ENCODE peak calls at places on chromosomes 3 and 15, in seven cellular contexts. One of them, this sample, is unnamed.

GRCh38 chr3:75886971-75887526 is 101.7 kb upstream of the ZNF717 start:
- DNase-seq in SHP77: no peak
- DNase-seq in NCI-H2227 treated with DMSO at 0.1 percent for 48 hours: no peak
- DNase-seq in MCF 10A: no peak
- DNase-seq in adrenal gland: no peak
- DNase-seq in iris pigment epithelial cell: no peak
- DNase-seq in H7: no peak
- DNase-seq in this sample: no peak

GRCh38 chr3:18725668-18726407 is 300.7 kb upstream of the SATB1 start:
- DNase-seq in H7: no peak
- DNase-seq in adrenal gland: no peak
- DNase-seq in NCI-H2227 treated with DMSO at 0.1 percent for 48 hours: no peak
- DNase-seq in iris pigment epithelial cell: no peak
- DNase-seq in SHP77: no peak
- DNase-seq in MCF 10A: peak; percentile 18
- DNase-seq in this sample: no peak

GRCh38 chr3:57130426-57131209 is 34.5 kb downstream of the IL17RD start:
- DNase-seq in NCI-H2227 treated with DMSO at 0.1 percent for 48 hours: peak; percentile 8
- DNase-seq in adrenal gland: no peak
- DNase-seq in MCF 10A: no peak
- DNase-seq in SHP77: peak; percentile 63
- DNase-seq in iris pigment epithelial cell: no peak
- DNase-seq in H7: peak; percentile 76
- DNase-seq in this sample: no peak

GRCh38 chr3:59093521-59093920 is 43.7 kb upstream of the CFAP20DC start:
- DNase-seq in H7: no peak
- DNase-seq in NCI-H2227 treated with DMSO at 0.1 percent for 48 hours: no peak
- DNase-seq in adrenal gland: no peak
- DNase-seq in iris pigment epithelial cell: no peak
- DNase-seq in MCF 10A: no peak
- DNase-seq in SHP77: no peak
- DNase-seq in this sample: no peak

GRCh38 chr15:43440721-43441281 is 52.2 kb downstream of the TP53BP1 start:
- DNase-seq in SHP77: peak; percentile 75
- DNase-seq in MCF 10A: peak; percentile 97
- DNase-seq in adrenal gland: peak; percentile 87
- DNase-seq in NCI-H2227 treated with DMSO at 0.1 percent for 48 hours: peak; percentile 60
- DNase-seq in H7: peak; percentile 30
- DNase-seq in iris pigment epithelial cell: peak; percentile 99
- DNase-seq in this sample: peak; percentile 59

GRCh38 chr3:124607163-124607562 is 123.1 kb upstream of the UMPS start:
- DNase-seq in H7: no peak
- DNase-seq in NCI-H2227 treated with DMSO at 0.1 percent for 48 hours: no peak
- DNase-seq in iris pigment epithelial cell: peak; percentile 87
- DNase-seq in MCF 10A: peak; percentile 79
- DNase-seq in SHP77: no peak
- DNase-seq in adrenal gland: no peak
- DNase-seq in this sample: no peak

GRCh38 chr15:67149859-67150824 is 84.7 kb downstream of the SMAD3 start:
- DNase-seq in MCF 10A: peak; percentile 97
- DNase-seq in iris pigment epithelial cell: peak; percentile 99
- DNase-seq in H7: peak; percentile 63
- DNase-seq in NCI-H2227 treated with DMSO at 0.1 percent for 48 hours: no peak
- DNase-seq in adrenal gland: peak; percentile 73
- DNase-seq in SHP77: no peak
- DNase-seq in this sample: no peak

GRCh38 chr15:64222573-64223361 is 59.9 kb upstream of the PPIB start:
- DNase-seq in adrenal gland: no peak
- DNase-seq in SHP77: no peak
- DNase-seq in iris pigment epithelial cell: peak; percentile 41
- DNase-seq in NCI-H2227 treated with DMSO at 0.1 percent for 48 hours: no peak
- DNase-seq in MCF 10A: no peak
- DNase-seq in H7: no peak
- DNase-seq in this sample: no peak

GRCh38 chr3:46538803-46539442 is 27.2 kb downstream of the LRRC2 start:
- DNase-seq in H7: no peak
- DNase-seq in adrenal gland: peak; percentile 66
- DNase-seq in iris pigment epithelial cell: peak; percentile 60
- DNase-seq in NCI-H2227 treated with DMSO at 0.1 percent for 48 hours: no peak
- DNase-seq in MCF 10A: peak; percentile 24
- DNase-seq in SHP77: no peak
- DNase-seq in this sample: no peak

GRCh38 chr3:183122257-183122932 is 23.1 kb upstream of the MCCC1 start:
- DNase-seq in SHP77: no peak
- DNase-seq in MCF 10A: peak; percentile 59
- DNase-seq in adrenal gland: no peak
- DNase-seq in iris pigment epithelial cell: peak; percentile 60
- DNase-seq in H7: peak; percentile 55
- DNase-seq in NCI-H2227 treated with DMSO at 0.1 percent for 48 hours: peak; percentile 37
- DNase-seq in this sample: no peak

GRCh38 chr15:60859996-60860494 is 369.1 kb downstream of the RORA start:
- DNase-seq in H7: no peak
- DNase-seq in NCI-H2227 treated with DMSO at 0.1 percent for 48 hours: no peak
- DNase-seq in SHP77: no peak
- DNase-seq in adrenal gland: no peak
- DNase-seq in iris pigment epithelial cell: peak; percentile 93
- DNase-seq in MCF 10A: peak; percentile 84
- DNase-seq in this sample: no peak

GRCh38 chr3:39103324-39103693 is 4.1 kb downstream of the GORASP1 start:
- DNase-seq in NCI-H2227 treated with DMSO at 0.1 percent for 48 hours: no peak
- DNase-seq in H7: peak; percentile 80
- DNase-seq in MCF 10A: no peak
- DNase-seq in iris pigment epithelial cell: no peak
- DNase-seq in adrenal gland: peak; percentile 49
- DNase-seq in SHP77: no peak
- DNase-seq in this sample: no peak

GRCh38 chr3:129505341-129505740 is 23.1 kb upstream of the RHO start:
- DNase-seq in adrenal gland: no peak
- DNase-seq in MCF 10A: no peak
- DNase-seq in NCI-H2227 treated with DMSO at 0.1 percent for 48 hours: no peak
- DNase-seq in SHP77: no peak
- DNase-seq in H7: no peak
- DNase-seq in iris pigment epithelial cell: no peak
- DNase-seq in this sample: peak; percentile 79

This sample was measured in DMS 273 treated with DMSO at 0.1 percent for 48 hours.